ENCODE peak calls at places on chromosomes 7 and 10, in four cellular contexts. J is neuronal stem cell, B is mesenchymal stem cell, C is H1. Q is an unnamed sample.

GRCh38 chr7:88256906-88257305 is 37.1 kb upstream of the SRI start:
- DNase-seq in J (no peak), C (no peak), B (no peak), Q (no peak)

GRCh38 chr10:6916601-6917000 is 336.5 kb upstream of the PRKCQ start:
- DNase-seq in C (no peak), B (no peak), J (no peak), Q (no peak)

GRCh38 chr7:412313-412710 is 107.3 kb downstream of the PDGFA start:
- DNase-seq in J (no peak), C (no peak), B (no peak), Q (no peak)

GRCh38 chr7:149598721-149599308 is 101.2 kb upstream of the ZNF746 start:
- DNase-seq in C (peak; percentile 56), B (peak; percentile 28), J (no peak), Q (peak; percentile 52)

GRCh38 chr7:157458254-157458633 is 121.4 kb downstream of the DNAJB6 start:
- DNase-seq in B (no peak), C (no peak), J (no peak), Q (no peak)

GRCh38 chr10:36280396-36280795 is 638.3 kb upstream of the FZD8 start:
- DNase-seq in B (peak; percentile 28), J (no peak), C (no peak), Q (no peak)

GRCh38 chr10:80924063-80924952 is 386.6 kb downstream of the SH2D4B start:
- DNase-seq in J (peak; percentile 62), B (peak; percentile 57), C (peak; percentile 77), Q (peak; percentile 64)

GRCh38 chr7:3518546-3518945 is 217.5 kb downstream of the SDK1 start:
- DNase-seq in C (no peak), B (peak; percentile 67), J (no peak), Q (no peak)

GRCh38 chr10:78520737-78521430 is 487.2 kb downstream of the RPS24 start:
- DNase-seq in J (no peak), C (no peak), B (peak; percentile 20), Q (peak; percentile 64)

GRCh38 chr10:102668312-102669110 is 24.2 kb downstream of the TRIM8 start:
- DNase-seq in J (no peak), C (no peak), B (no peak), Q (no peak)

GRCh38 chr10:29816801-29817558 is 182.2 kb upstream of the SVIL start:
- DNase-seq in J (no peak), B (no peak), C (no peak), Q (no peak)

GRCh38 chr10:46290101-46290884 is 3.5 kb downstream of the ANTXRL start:
- DNase-seq in B (no peak), C (no peak), J (no peak), Q (no peak)

GRCh38 chr10:124886195-124886594 is 55.7 kb upstream of the ZRANB1 start:
- DNase-seq in J (no peak), C (no peak), B (peak; percentile 43), Q (no peak)

GRCh38 chr10:114172241-114172640 is 1.8 kb downstream of the CCDC186 start:
- DNase-seq in J (no peak), C (no peak), B (peak; percentile 63), Q (no peak)

GRCh38 chr7:110442386-110442837 is 648.5 kb upstream of the LRRN3 start:
- DNase-seq in B (peak; percentile 65), C (peak; percentile 66), J (peak; percentile 21), Q (peak; percentile 73)

GRCh38 chr7:260441-261281 is 29.3 kb upstream of the FOXL3 start:
- DNase-seq in C (no peak), J (no peak), B (no peak), Q (no peak)

GRCh38 chr7:71237945-71238344 is 106.0 kb downstream of the GALNT17 start:
- DNase-seq in B (no peak), J (peak; percentile 24), C (no peak), Q (peak; percentile 48)

GRCh38 chr7:124992881-124993562 is 63.4 kb upstream of the POT1 start:
- DNase-seq in C (no peak), J (no peak), B (peak; percentile 90), Q (no peak)

GRCh38 chr7:35467456-35467978 is 213.6 kb upstream of the TBX20 start:
- DNase-seq in B (no peak), J (no peak), C (no peak), Q (no peak)

GRCh38 chr7:92749832-92750231 is 86.5 kb downstream of the CDK6 start:
- DNase-seq in B (no peak), C (no peak), J (no peak), Q (no peak)

GRCh38 chr7:80635533-80635932 is 2.9 kb upstream of the CD36 start:
- DNase-seq in C (no peak), J (no peak), B (no peak), Q (no peak)

GRCh38 chr10:119030421-119031250 is 1.1 kb downstream of the NANOS1 start:
- DNase-seq in J (peak; percentile 63), C (peak; percentile 79), B (peak; percentile 56), Q (peak; percentile 80)

GRCh38 chr7:78675511-78675910 is 778.0 kb downstream of the MAGI2 start:
- DNase-seq in J (no peak), B (no peak), C (no peak), Q (no peak)

DNA sequence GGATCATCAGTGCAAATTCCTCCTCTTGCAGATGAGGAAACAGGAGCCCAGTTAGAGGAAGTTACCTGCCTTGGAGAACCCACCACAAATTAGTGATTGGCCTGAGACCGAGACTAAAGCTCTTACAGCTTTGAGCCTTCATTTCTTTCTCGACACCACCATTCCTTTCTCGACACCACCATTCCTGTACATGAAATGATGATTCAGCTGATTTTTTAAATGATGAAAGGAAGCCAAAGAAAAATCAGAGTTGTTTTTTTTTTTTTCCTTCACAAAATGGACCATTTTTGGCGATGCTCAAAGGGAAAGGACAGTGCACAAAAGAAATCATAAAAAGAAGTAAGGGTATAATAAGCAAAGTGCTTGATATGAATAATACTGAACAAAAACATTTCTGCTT is 1080.2 kb upstream of the AUTS2 start:
- DNase-seq in C (no peak), J (no peak), B (no peak), Q (no peak)
- H4K91ac ChIP-seq in C (no peak overlapping the region), J (no peak overlapping the region), B (no peak overlapping the region), Q (no peak overlapping the region)

GRCh38 chr10:3179174-3179573 is 6.6 kb upstream of the PITRM1 start:
- DNase-seq in J (no peak), C (no peak), B (peak; percentile 17), Q (no peak)
- H3K14ac ChIP-seq in J (no peak overlapping the region), C (no peak overlapping the region), B (no peak overlapping the region), Q (no peak overlapping the region)

GRCh38 chr10:95346715-95347401 is 56.1 kb upstream of the PDLIM1 start:
- DNase-seq in J (peak; percentile 32), B (no peak), C (no peak), Q (no peak)
- H4K91ac ChIP-seq in J (no peak overlapping the region), B (no peak overlapping the region), C (no peak overlapping the region), Q (no peak overlapping the region)

DNA sequence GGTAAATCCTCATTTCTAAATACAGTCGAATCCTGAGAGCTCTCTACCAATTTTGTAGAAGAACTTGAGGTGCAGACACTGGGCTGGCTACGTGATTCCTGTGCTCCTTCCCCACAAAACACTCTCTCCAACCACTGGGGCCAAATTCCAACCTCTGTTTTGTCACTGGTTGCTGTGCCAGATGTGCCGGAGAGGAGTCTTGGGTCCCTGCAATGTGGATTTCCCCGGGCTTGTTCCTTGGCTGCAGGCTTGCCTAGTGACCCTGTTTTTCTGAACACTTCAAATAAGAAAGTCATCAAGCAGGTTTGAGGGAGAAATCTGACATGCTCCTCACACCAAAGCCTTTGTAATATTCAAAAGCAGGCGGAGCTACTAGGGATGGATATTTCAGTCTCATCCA is 44.4 kb upstream of the AGBL3 start:
- DNase-seq in C (no peak), J (no peak), B (no peak), Q (no peak)
- H3K14ac ChIP-seq in C (no peak overlapping the region), J (no peak overlapping the region), B (no peak overlapping the region), Q (no peak overlapping the region)

DNA sequence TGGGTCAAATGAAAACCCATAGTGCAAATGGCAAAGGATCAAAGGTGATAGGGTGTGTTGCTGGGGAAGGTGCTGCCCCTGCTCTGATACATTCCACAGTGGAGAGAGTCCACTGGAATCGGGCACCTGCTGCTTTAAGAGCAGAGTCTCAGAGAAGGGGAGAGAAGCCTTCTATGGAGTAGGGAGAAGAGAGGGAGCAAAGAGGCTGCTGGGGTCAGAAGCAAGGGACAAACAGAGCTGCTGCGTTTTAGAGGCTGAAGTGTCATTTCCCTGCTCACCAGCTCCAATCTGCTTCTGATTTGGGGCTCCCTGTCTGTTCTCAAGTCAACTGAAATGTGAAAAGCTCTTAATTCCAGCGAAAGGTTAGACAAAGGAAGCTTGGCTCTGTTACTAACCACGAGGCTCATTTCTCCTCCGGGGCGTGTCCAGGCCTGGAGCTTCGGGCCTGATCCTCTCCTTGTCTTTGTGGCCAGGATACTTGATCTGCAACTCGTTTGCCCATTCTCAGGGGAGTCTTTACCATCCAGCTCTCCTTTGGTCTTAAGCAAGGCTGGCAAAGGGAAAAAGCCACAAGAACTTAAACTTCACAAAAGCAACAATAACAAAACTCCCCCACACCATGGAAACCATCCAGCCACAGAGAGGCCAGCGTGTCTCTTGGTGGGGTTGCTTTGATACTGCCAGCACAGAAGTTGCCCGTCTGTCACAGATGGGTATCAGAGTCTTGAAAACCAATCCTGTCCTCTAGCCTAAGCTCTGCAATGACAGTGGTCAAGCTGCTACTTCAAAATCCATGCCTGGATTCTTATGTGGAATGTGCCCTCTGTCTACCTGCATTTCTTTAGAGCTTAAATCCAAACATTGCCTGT is 692.6 kb downstream of the SUGCT start:
- DNase-seq in J (peak; percentile 21), B (peak; percentile 16), C (no peak), Q (no peak)
- H4K91ac ChIP-seq in J (peak overlapping the region; percentile 14), B (peak overlapping the region; percentile 62), C (peak overlapping the region; percentile 12), Q (no peak overlapping the region)

DNA sequence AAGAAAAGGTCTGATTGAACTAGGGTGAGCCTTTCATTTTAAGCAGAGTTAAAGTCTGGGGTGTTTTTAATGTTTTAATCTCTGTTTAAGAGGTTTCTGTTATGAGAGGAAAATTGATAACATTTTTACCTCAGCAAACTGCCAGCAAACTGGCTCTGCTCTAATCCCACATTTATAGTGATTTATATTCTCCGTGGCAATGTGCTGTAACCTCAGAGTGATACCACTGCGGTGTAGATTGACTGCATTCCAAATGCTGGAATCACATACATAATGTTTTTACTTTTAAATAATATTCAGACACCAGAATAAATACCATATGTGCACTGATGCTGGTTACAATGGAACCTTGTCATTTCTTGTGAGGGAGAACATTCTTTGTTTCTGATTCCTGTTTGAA is 105.2 kb downstream of the WNT2 start:
- DNase-seq in J (no peak), B (no peak), C (no peak), Q (no peak)
- H3K14ac ChIP-seq in J (no peak overlapping the region), B (no peak overlapping the region), C (no peak overlapping the region), Q (no peak overlapping the region)

DNA sequence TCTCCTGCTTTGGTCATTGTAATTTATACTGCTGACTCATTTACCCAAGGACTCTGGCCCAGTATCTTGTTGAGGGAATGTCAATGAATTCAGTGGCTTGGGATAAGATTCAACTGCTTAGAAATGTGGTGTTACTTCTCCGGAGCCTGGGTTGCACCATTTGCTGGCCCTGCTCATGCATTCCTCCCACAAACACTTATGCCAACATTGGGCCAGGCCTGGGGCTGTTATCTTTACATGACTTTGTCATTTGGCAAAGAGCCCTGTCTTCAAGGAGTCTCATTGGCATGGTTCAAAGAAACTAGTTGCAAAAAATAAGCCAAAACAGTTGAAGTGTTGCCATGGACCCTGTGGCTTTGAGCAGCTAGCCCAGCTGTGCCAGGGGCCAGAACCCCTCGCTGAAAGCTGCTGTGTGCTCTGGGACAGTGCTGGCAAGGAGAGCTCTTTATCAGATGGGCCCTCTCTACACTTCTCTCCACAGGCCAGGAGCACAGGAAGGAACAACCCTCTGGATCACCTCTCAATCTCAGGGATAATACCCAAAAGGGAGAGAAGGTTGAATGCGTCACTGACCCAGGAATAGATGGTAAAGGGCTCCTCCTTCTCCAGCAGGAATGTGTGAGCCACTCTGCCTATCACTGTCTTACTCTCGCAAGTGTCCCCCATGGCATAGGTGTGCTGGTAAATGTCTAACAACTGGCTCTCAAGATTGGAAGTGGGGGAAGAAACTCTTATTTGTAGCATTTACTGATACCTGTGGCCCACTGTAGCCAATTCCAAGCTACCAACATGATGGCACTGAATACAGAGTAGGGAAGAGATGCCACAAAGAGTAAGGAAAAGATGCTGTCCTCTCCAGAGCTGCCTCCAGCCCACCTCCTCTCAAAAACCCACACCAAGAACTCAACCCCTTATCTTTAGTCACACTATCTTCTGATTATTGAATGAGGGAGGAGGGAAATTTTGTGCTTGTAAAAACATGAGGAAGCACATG is 23.5 kb upstream of the PDE1C start:
- DNase-seq in B (peak; percentile 62), C (no peak), J (no peak), Q (no peak)
- H4K91ac ChIP-seq in B (peak overlapping the region; percentile 39), C (no peak overlapping the region), J (no peak overlapping the region), Q (no peak overlapping the region)

Q was measured in H9.